ENCODE peak calls at places on chromosomes 13 and 19, in six cellular contexts. O is activated B cell treated with CpG ODN at 0.5 μM for 24 hours, W is hepatocyte, Z is GM06990, V is DND-41, I is suprapubic skin. F is an unnamed sample.

GRCh38 chr19:7013678-7014077 is 7.6 kb downstream of the MBD3L2B start:
- DNase-seq in O (no peak), W (no peak), Z (no peak), V (no peak), I (no peak), F (no peak)

GRCh38 chr13:91323349-91323748 is 24.1 kb upstream of the MIR17HG start:
- DNase-seq in O (no peak), W (no peak), Z (no peak), V (peak), I (no peak), F (no peak)

GRCh38 chr13:59963827-59964226 is 199.9 kb downstream of the DIAPH3 start:
- DNase-seq in O (no peak), W (no peak), Z (no peak), V (no peak), I (no peak), F (no peak)

GRCh38 chr13:105573134-105573533 is 962.3 kb downstream of the EFNB2 start:
- DNase-seq in O (no peak), W (no peak), Z (no peak), V (no peak), I (no peak), F (no peak)

GRCh38 chr13:91298060-91298459 is 49.4 kb upstream of the MIR17HG start:
- DNase-seq in O (no peak), W (no peak), Z (no peak), V (no peak), I (no peak), F (no peak)

GRCh38 chr19:15640294-15640903 is at the start of gene CYP4F3:
- DNase-seq in O (no peak), W (no peak), Z (no peak), V (no peak), I (peak), F (no peak)

GRCh38 chr19:42596391-42597071 is 1.8 kb upstream of the CEACAM8 start:
- DNase-seq in O (peak), W (peak), Z (peak), V (peak), I (no peak), F (no peak)

GRCh38 chr13:106649495-106649894 is 81.6 kb upstream of the ARGLU1 start:
- DNase-seq in O (no peak), W (peak), Z (no peak), V (no peak), I (no peak), F (no peak)

GRCh38 chr13:30382836-30383525 is 39.3 kb upstream of the UBE2L5 start:
- DNase-seq in O (no peak), W (no peak), Z (no peak), V (peak), I (no peak), F (no peak)

GRCh38 chr19:46118136-46118535 is 6.4 kb downstream of the IGFL3 start:
- DNase-seq in O (no peak), W (no peak), Z (no peak), V (no peak), I (no peak), F (no peak)

GRCh38 chr13:113187905-113188595 is 20.4 kb downstream of the PCID2 start:
- DNase-seq in O (no peak), W (no peak), Z (no peak), V (no peak), I (no peak), F (no peak)

DNA sequence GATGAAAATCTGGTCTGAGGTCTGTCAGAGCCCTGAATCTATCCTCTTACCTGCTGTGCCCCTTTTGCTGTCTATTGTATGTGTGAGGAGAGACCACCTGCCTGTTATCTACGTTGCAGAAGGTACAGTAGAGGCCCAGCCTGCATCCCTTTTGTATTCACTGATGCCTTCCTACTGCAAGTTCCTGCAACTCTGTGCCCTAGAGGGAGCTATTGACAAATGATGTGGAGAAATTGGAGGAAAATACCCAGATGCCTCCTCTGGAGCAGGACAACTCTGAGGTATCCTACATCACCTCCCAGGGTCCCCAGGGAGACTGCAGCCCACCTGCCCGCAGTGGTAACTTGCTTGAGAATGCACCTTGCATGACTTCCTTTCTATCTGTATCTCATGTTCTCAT is 33.7 kb downstream of the SIAH3 start:
- DNase-seq in O (no peak), W (no peak), Z (no peak), V (no peak), I (no peak), F (no peak)
- TF ChIP-seq CTCF in O (no peak), W (no peak), Z (peak), V (no peak), I (no peak), F (no peak)

GRCh38 chr13:110150384-110151091 is 156.4 kb downstream of the COL4A1 start:
- DNase-seq in O (no peak), W (no peak), Z (no peak), V (no peak), I (no peak), F (peak)
- TF ChIP-seq CTCF in O (no peak), W (no peak), Z (no peak), V (no peak), I (no peak), F (no peak)

GRCh38 chr19:39843919-39844793 is 2.0 kb downstream of the FBL start:
- DNase-seq in O (no peak), W (peak), Z (no peak), V (peak), I (no peak), F (no peak)
- TF ChIP-seq CTCF in O (peak), W (peak), Z (peak), V (peak), I (peak), F (peak)

DNA sequence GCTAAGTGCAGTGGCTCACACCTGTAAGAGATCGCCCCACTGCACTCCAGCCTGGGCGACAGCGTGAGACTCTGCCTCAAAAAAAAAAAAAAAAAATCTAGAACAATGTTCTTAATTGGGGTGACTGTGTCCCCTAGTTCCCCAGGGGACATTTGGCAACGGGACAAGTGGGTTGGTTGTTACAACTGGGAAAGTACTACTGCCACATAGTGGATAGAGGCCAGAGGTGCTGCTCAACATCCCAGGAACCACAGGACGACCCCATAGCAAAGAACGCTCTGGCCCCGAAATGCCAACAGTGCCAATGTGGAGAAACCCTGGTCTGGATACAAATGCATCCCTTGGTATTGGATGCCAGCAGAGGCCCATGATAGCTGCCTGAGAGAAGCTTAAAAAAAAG is 11.8 kb downstream of the NLRP12 start:
- DNase-seq in O (no peak), W (no peak), Z (no peak), V (no peak), I (no peak), F (no peak)
- TF ChIP-seq CTCF in O (no peak), W (peak), Z (no peak), V (peak), I (no peak), F (peak)

GRCh38 chr13:28751210-28751935 is 32.6 kb upstream of the SLC46A3 start:
- DNase-seq in O (no peak), W (no peak), Z (no peak), V (no peak), I (no peak), F (no peak)

GRCh38 chr13:28753946-28754345 is 35.2 kb upstream of the SLC46A3 start:
- DNase-seq in O (no peak), W (no peak), Z (no peak), V (no peak), I (no peak), F (no peak)

GRCh38 chr13:28753208-28753892 is 34.6 kb upstream of the SLC46A3 start:
- DNase-seq in O (no peak), W (peak), Z (no peak), V (peak), I (no peak), F (no peak)

GRCh38 chr13:28755546-28755870 is 36.7 kb upstream of the SLC46A3 start:
- DNase-seq in O (no peak), W (no peak), Z (no peak), V (no peak), I (no peak), F (no peak)

DNA sequence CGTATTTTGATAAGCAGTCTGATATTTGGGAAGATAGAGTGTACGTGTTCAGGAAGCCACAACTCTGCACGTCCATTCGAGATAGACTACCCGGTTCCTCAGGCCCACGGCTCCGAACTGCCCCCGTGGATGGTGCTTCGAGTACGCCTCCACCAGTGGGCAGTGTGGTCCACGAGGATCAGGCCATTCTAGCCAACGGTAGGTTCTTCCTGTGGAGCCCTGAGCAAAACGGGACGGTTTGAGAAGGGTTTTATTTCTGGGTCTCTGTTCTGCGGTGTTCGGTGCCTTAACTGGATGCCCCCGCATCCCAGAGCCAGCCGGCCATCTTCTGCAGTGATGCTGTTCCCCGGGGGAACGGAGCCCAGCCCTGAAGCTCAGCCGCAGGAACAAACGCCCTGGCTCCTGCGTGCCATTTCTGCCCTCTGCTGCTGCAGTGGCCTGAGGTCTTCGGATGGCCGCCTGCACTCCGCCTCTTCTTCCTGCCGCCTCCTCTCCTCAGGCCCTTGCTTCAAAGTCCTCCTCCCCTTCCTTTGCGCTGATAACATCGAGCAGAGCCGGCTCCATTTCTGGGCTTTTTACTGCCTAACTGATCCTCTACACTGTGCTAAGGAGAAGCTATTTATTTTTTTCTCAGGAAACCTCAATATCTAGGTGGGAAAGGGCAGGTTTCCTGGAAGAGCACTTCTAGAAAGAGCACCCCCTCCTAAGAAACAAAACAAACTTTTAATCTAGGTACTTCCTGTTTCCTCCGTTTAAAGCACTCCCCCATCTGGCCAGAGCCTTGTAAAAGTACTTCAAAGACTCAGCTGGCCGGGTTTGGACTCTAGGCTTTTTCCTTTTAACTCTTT is 36.2 kb upstream of the SLC46A3 start:
- DNase-seq in O (no peak), W (peak), Z (peak), V (peak), I (no peak), F (no peak)
- TF ChIP-seq CTCF in O (no peak), W (no peak), Z (peak), V (peak), I (no peak), F (no peak)

GRCh38 chr19:48158210-48158790 is 11.8 kb downstream of the LIG1 start:
- DNase-seq in O (no peak), W (no peak), Z (no peak), V (no peak), I (no peak), F (no peak)
- TF ChIP-seq CTCF in O (no peak), W (no peak), Z (no peak), V (no peak), I (no peak), F (no peak)

GRCh38 chr19:18160792-18161690 is 8.1 kb downstream of the PIK3R2 start:
- DNase-seq in O (peak), W (peak), Z (peak), V (peak), I (no peak), F (peak)
- TF ChIP-seq CTCF in O (no peak), W (peak), Z (peak), V (peak), I (peak), F (peak)